ENCODE peak calls at places on chromosomes 2 and 18, in nine cellular contexts. B is sigmoid colon, S is stomach, Z is transverse colon, J is tibial nerve, N is K562, R is A549, M is SK-N-SH, K is ovary. P is an unnamed sample.

GRCh38 chr2:43818761-43819160 is 19.9 kb downstream of the ABCG5 start:
- DNase-seq in B (no peak), S (peak), Z (peak), J (no peak), N (peak), R (peak), M (no peak), K (no peak), P (no peak)

GRCh38 chr18:50917021-50917420 is 38.1 kb downstream of the ME2 start:
- DNase-seq in B (no peak), S (no peak), Z (no peak), J (no peak), N (no peak), R (no peak), M (no peak), K (no peak), P (no peak)

GRCh38 chr2:14401838-14402237 is 230.7 kb upstream of the LRATD1 start:
- DNase-seq in B (no peak), S (no peak), Z (no peak), J (no peak), N (no peak), R (no peak), M (no peak), K (no peak), P (no peak)

GRCh38 chr2:162475661-162476060 is 131.7 kb downstream of the GCA start:
- DNase-seq in B (no peak), S (no peak), Z (no peak), J (no peak), N (no peak), R (no peak), M (no peak), K (no peak), P (no peak)

GRCh38 chr2:48600917-48601316 is 16.7 kb upstream of the GTF2A1L start:
- DNase-seq in B (no peak), S (no peak), Z (no peak), J (no peak), N (no peak), R (no peak), M (no peak), K (no peak), P (no peak)

GRCh38 chr2:70931376-70932000 is 4.2 kb upstream of the ATP6V1B1 start:
- DNase-seq in B (no peak), S (no peak), Z (no peak), J (no peak), N (no peak), R (no peak), M (no peak), K (no peak), P (no peak)

GRCh38 chr2:207086136-207086535 is 79.6 kb downstream of the KLF7 start:
- DNase-seq in B (peak), S (no peak), Z (no peak), J (no peak), N (no peak), R (no peak), M (no peak), K (no peak), P (no peak)

GRCh38 chr2:66240284-66240683 is 194.6 kb upstream of the MEIS1 start:
- DNase-seq in B (peak), S (no peak), Z (no peak), J (no peak), N (no peak), R (no peak), M (no peak), K (peak), P (no peak)

GRCh38 chr2:46470114-46470628 is 9.2 kb upstream of the TMEM247 start:
- DNase-seq in B (no peak), S (no peak), Z (no peak), J (no peak), N (no peak), R (no peak), M (no peak), K (no peak), P (no peak)

GRCh38 chr18:48780151-48781001 is 170.4 kb downstream of the SMAD7 start:
- DNase-seq in B (no peak), S (no peak), Z (no peak), J (no peak), N (peak), R (no peak), M (peak), K (peak), P (no peak)

GRCh38 chr2:95525294-95526035 is 40.9 kb upstream of the TRIM43B start:
- DNase-seq in B (no peak), S (peak), Z (peak), J (no peak), N (no peak), R (no peak), M (peak), K (no peak), P (no peak)

GRCh38 chr2:38301340-38301968 is 75.6 kb downstream of the ATL2 start:
- DNase-seq in B (no peak), S (peak), Z (no peak), J (no peak), N (no peak), R (no peak), M (no peak), K (no peak), P (no peak)

GRCh38 chr2:160372010-160372356 is 121.6 kb downstream of the RBMS1 start:
- DNase-seq in B (no peak), S (no peak), Z (no peak), J (no peak), N (no peak), R (no peak), M (no peak), K (no peak), P (no peak)

GRCh38 chr18:63762518-63762917 is 12.7 kb upstream of the SERPINB7 start:
- DNase-seq in B (no peak), S (no peak), Z (no peak), J (no peak), N (no peak), R (no peak), M (no peak), K (no peak), P (no peak)
- TF ChIP-seq EP300 in B (no peak), S (no peak), Z (no peak), J (no peak), N (no peak), R (no peak), M (no peak), K (no peak), P (no peak)

DNA sequence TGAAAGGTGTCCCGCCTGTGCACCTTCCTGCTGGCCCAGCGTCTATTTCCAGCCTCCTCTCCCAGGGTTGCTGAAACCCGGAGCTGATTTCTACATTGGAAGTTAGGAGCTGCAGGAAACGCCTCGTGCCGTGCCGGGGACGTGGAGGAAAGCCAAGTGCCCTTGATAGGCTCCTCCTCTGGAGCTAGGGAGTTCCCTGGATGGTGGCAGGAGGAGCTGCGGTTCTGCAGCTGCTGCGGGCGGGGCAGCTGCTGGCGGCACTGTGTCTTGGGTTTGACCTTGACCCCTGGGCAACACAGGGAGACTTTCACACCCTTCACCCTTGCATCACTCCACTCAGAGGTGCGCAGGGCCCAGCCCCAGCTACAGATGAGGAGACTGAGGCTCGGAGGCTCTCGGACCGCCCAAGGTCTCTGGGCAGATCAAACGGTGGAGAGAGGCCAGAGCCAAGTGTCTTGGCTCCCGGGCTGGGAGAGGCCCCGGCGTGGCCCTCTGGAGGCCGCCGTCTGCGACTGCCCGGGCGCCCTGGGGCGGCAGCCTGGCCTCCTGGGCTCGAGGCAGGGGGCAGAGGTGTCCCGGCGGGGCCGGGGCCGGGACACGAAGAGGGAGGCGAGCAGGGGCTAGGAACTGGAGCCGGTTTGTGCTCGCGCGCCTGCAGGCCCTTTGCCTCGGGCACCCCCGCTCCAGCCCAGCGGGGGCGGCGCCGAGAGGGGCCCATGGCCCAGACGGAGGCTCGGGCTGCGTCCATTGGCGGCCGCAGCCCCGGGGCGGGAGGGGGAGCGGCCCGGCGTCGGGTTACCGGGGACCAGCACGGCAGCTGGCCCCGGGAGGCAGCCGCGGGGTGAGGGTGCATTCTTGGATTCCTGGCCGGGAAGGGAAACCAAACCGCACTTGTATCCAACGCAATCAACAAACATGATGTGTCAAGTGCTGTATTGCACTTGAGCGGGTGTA is 129.7 kb upstream of the SLC1A4 start:
- DNase-seq in B (peak), S (peak), Z (peak), J (peak), N (peak), R (peak), M (peak), K (peak), P (peak)
- TF ChIP-seq EP300 in B (peak), S (no peak), Z (no peak), J (no peak), N (no peak), R (no peak), M (no peak), K (no peak), P (no peak)

DNA sequence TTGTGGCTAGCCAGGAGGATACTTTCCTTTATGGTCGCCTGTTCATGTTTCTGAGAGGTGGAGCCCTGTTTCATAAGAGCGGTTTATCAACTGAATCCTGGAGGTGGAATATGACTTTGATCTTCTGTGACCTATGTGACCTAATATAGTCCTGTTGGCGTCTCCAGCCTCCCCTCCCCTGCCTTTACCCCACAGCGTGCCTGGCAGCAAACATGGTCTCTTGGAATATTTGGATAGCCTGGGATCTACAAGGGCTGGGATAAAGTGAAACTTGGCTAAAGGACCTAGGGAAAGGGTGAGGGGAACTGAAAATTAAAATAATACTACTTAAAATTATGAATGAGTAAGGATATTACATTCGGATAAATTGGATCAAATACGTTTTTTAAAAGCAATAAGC is 246.0 kb downstream of the BABAM2 start:
- DNase-seq in B (no peak), S (no peak), Z (no peak), J (no peak), N (no peak), R (no peak), M (no peak), K (no peak), P (no peak)
- TF ChIP-seq EP300 in B (no peak), S (no peak), Z (no peak), J (no peak), N (no peak), R (no peak), M (no peak), K (no peak), P (no peak)

GRCh38 chr2:190343500-190344274 is at the start of gene INPP1:
- DNase-seq in B (peak), S (peak), Z (peak), J (peak), N (no peak), R (peak), M (peak), K (peak), P (peak)

GRCh38 chr2:190342601-190343000 is 788 bp upstream of the INPP1 start:
- DNase-seq in B (no peak), S (no peak), Z (no peak), J (no peak), N (no peak), R (no peak), M (no peak), K (no peak), P (no peak)

GRCh38 chr2:190340369-190340768 is 3.0 kb upstream of the INPP1 start:
- DNase-seq in B (no peak), S (no peak), Z (no peak), J (no peak), N (peak), R (peak), M (no peak), K (no peak), P (no peak)

GRCh38 chr2:190344275-190344827 is 962 bp downstream of the INPP1 start:
- DNase-seq in B (peak), S (peak), Z (peak), J (peak), N (no peak), R (peak), M (no peak), K (peak), P (peak)

DNA sequence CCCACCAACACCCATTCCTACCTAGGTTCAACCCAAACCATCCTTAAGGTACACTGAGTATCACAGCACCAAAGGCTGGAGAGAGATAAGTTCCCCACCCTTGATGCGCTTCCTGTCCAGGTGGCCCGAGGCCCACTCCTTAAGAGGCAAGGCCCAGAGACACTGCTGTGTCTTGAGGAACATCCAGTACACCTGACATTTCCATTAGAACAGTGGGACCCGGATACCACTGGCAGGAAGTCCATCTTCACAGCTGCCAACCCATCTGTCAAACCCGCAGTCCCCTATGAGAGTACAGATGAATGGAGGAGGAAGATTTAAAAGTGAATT is 254 bp upstream of the INPP1 start:
- DNase-seq in B (no peak), S (no peak), Z (no peak), J (no peak), N (no peak), R (no peak), M (no peak), K (peak), P (no peak)
- TF ChIP-seq EP300 in B (no peak), S (no peak), Z (no peak), J (no peak), N (no peak), R (no peak), M (no peak), K (no peak), P (no peak)

DNA sequence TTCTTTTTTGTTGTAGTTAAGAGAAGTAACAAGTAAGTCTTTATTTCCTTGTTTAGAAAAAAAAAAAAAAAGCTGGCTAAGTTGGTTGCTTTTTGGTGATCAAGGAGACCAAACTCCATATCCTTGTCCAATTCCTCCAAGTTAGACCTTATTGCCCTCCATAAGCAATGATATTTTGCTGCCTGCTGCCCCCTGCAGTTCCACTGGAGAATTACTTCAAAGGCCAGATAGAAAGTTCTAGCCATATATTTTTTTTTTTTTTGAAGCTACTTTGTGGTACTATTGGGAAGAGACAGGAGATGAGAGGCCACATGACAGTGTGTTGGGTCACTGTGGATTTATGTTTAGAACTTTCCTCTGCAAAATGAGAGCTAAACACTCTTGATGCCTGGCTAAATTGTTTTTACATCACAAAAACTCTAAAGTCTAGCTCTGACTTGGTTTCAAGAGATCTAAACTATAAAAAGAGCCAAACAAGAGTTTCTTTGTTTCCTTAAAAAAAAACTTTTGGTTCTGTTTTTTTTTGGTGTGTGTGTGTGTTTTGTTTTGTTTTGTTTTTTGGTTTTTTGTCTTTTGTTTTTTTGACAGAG is 80.7 kb upstream of the RASGRP3 start:
- DNase-seq in B (no peak), S (peak), Z (peak), J (peak), N (peak), R (peak), M (peak), K (no peak), P (no peak)
- TF ChIP-seq EP300 in B (no peak), S (no peak), Z (no peak), J (no peak), N (no peak), R (no peak), M (no peak), K (no peak), P (no peak)

DNA sequence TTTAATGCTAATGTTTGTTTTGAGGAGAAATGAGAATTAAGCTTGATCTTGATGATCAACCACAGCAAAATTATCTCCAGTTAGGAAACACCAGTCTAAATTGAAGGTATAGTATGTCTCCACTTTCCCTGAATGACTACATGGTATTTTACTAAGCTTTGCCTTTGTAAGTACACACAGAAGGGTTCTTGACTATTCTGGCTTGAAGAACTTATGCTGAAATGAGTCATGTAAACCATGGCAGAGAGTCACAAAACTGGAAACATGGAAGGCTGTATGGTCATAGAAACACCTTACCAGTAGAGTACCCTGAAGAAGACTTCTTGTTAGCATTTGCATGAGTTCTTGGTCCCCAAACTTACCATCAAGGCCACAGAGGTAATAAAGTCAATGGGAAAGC is 250.5 kb downstream of the SLC8A1 start:
- DNase-seq in B (no peak), S (no peak), Z (no peak), J (no peak), N (no peak), R (no peak), M (no peak), K (no peak), P (no peak)
- TF ChIP-seq EP300 in B (no peak), S (no peak), Z (no peak), J (no peak), N (no peak), R (no peak), M (no peak), K (no peak), P (no peak)

DNA sequence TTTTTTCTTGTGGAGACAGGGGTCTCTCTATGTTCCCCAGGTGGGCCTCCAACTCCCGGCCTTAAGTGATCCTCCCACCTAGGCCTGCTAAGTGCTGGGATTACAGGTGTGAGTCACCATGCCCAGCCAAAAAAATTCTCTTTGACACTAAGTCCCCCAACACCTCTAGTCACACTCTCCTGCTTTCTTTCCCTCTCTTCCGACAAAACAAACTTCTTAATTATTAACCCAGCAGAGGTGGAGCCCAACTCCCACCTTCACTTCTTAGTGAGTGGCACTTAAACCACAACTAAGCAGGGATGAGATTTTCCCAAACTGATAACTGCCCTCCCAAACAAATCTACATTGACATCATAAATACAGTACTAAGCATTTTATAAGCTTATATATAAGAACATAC is 60.6 kb upstream of the PMAIP1 start:
- DNase-seq in B (no peak), S (no peak), Z (no peak), J (no peak), N (no peak), R (no peak), M (no peak), K (no peak), P (no peak)
- TF ChIP-seq EP300 in B (no peak), S (no peak), Z (no peak), J (no peak), N (no peak), R (no peak), M (no peak), K (no peak), P (no peak)

GRCh38 chr18:30969670-30970069 is 72.9 kb downstream of the DSC3 start:
- DNase-seq in B (no peak), S (no peak), Z (no peak), J (no peak), N (no peak), R (no peak), M (no peak), K (no peak), P (no peak)

GRCh38 chr18:30970201-30970816 is 72.2 kb downstream of the DSC3 start:
- DNase-seq in B (no peak), S (no peak), Z (no peak), J (no peak), N (peak), R (peak), M (no peak), K (no peak), P (no peak)

GRCh38 chr18:30967701-30968100 is 74.8 kb downstream of the DSC3 start:
- DNase-seq in B (no peak), S (no peak), Z (no peak), J (no peak), N (no peak), R (no peak), M (no peak), K (no peak), P (no peak)

DNA sequence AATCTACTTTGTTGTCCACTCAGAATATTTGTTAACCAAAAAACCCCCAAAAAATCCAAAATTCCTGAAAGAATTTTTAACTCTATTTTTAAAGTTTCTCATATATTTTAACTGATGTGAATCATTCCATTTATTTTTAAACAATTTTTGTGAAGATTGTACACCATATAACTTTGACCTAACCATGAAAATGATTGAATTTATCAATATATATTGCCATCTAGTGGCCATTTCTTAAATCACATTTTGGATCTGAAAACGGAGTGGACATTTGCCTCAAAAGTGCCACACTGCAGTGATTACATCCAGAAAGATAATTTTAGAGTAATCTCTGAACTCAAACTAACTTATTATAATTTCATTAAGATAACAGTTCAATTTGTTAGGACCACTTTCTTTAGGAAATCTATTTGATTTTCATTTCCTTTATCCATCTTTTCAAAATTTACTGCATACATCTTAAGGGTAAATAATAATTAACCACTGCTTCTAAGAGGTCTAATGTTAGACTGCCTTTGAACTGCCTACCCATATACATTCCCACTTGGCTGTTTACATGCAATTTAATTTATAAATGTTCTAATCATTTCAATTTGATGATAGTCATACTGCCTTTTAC is 71.1 kb downstream of the DSC3 start:
- DNase-seq in B (no peak), S (no peak), Z (no peak), J (no peak), N (peak), R (peak), M (peak), K (no peak), P (no peak)
- TF ChIP-seq EP300 in B (no peak), S (no peak), Z (no peak), J (no peak), N (no peak), R (no peak), M (no peak), K (no peak), P (no peak)

P was measured in suprapubic skin.